ENCODE peak calls at places on chromosome 6, in six cellular contexts. P is A549, N is sigmoid colon, U is tibial nerve, W is SK-N-SH, R is ovary. L is an unnamed sample.

GRCh38 chr6:36839819-36840379 is 655 bp upstream of the CPNE5 start:
- DNase-seq in R (peak), W (peak), U (no peak), P (peak), N (no peak), L (no peak)

GRCh38 chr6:39540454-39540853 is 184.8 kb downstream of the KIF6 start:
- DNase-seq in W (no peak), N (no peak), U (no peak), P (no peak), R (no peak), L (peak)

GRCh38 chr6:122014961-122015360 is 384.5 kb upstream of the HSF2 start:
- DNase-seq in R (no peak), P (no peak), U (no peak), N (no peak), W (no peak), L (no peak)

GRCh38 chr6:40743690-40744446 is 156.7 kb upstream of the LRFN2 start:
- DNase-seq in U (no peak), W (no peak), N (no peak), P (no peak), R (no peak), L (peak)

GRCh38 chr6:22147983-22148797 is 148.6 kb downstream of the PRL start:
- DNase-seq in W (peak), U (no peak), R (no peak), P (peak), N (no peak), L (no peak)

GRCh38 chr6:72619883-72620696 is 1.8 kb upstream of the KCNQ5 start:
- DNase-seq in U (no peak), W (peak), R (no peak), N (no peak), P (no peak), L (peak)

GRCh38 chr6:32700391-32701040 is 34.1 kb upstream of the HLA-DQB1 start:
- DNase-seq in P (peak), R (peak), W (peak), N (no peak), U (no peak), L (peak)

GRCh38 chr6:14149053-14149746 is 31.6 kb downstream of the CD83 start:
- DNase-seq in U (no peak), N (no peak), R (no peak), W (no peak), P (no peak), L (no peak)

GRCh38 chr6:17871169-17871479 is 116.3 kb downstream of the KIF13A start:
- DNase-seq in R (no peak), U (no peak), W (no peak), P (no peak), N (no peak), L (no peak)

GRCh38 chr6:164258421-164258820 is 843.9 kb downstream of the QKI start:
- DNase-seq in U (no peak), R (no peak), N (no peak), P (no peak), W (no peak), L (no peak)

GRCh38 chr6:140073456-140073855 is 699.0 kb upstream of the CITED2 start:
- DNase-seq in U (no peak), N (no peak), P (no peak), W (no peak), R (no peak), L (no peak)

GRCh38 chr6:136989591-136990578 is 54.9 kb downstream of the IL20RA start:
- DNase-seq in P (no peak), U (no peak), R (peak), W (peak), N (peak), L (no peak)

GRCh38 chr6:140871911-140872310 is 1260.8 kb upstream of the GJE1 start:
- DNase-seq in U (no peak), R (no peak), W (no peak), P (no peak), N (no peak), L (no peak)

GRCh38 chr6:100453701-100454521 is 10.8 kb downstream of the SIM1 start:
- DNase-seq in W (no peak), P (no peak), N (no peak), R (no peak), U (no peak), L (peak)

GRCh38 chr6:131362070-131362469 is 211.0 kb upstream of the ARG1 start:
- DNase-seq in N (no peak), W (no peak), R (no peak), U (no peak), P (peak), L (no peak)

GRCh38 chr6:111774346-111774703 is 98.9 kb downstream of the FYN start:
- DNase-seq in P (no peak), W (no peak), U (no peak), N (no peak), R (no peak), L (no peak)

GRCh38 chr6:13296536-13296997 is 31.8 kb downstream of the TBC1D7 start:
- DNase-seq in U (no peak), N (no peak), P (no peak), W (no peak), R (no peak), L (no peak)

GRCh38 chr6:143678980-143679379 is 1.2 kb downstream of the PHACTR2 start:
- DNase-seq in R (no peak), U (no peak), P (no peak), N (no peak), W (no peak), L (no peak)

GRCh38 chr6:116406678-116407345 is 36.1 kb downstream of the DSE start:
- DNase-seq in P (no peak), W (no peak), U (no peak), R (no peak), N (no peak), L (no peak)

DNA sequence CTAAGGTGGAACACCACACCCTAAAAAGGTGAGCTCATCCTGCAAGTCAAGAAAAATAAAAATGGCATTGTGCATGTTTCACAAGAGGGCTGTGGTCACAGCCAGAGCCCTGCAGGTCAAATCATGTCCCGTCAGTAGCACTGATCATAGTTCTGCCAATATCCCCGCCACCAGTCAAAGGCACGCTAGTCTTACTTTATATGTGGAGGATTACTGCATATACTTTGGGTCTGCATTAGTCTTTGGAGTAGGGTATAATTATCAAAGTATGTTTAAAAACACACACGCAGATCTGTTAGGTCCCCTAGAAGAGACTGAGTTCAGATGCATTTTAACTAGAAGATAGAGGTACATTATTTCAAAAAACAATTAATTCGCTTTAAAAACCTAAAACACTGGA is 1.8 kb downstream of the PERP start:
- DNase-seq in W (no peak), U (no peak), N (no peak), P (peak), R (no peak), L (no peak)
- H3K4me3 ChIP-seq in W (no peak), U (no peak), N (peak), P (peak), R (peak), L (peak)

GRCh38 chr6:161444966-161445799 is 171.3 kb upstream of the AGPAT4 start:
- DNase-seq in U (no peak), N (no peak), P (no peak), R (no peak), W (no peak), L (peak)

GRCh38 chr6:161442381-161442858 is 168.6 kb upstream of the AGPAT4 start:
- DNase-seq in W (no peak), P (no peak), N (no peak), R (no peak), U (no peak), L (no peak)

GRCh38 chr6:161443868-161444267 is 170.0 kb upstream of the AGPAT4 start:
- DNase-seq in U (no peak), N (no peak), W (no peak), P (no peak), R (no peak), L (no peak)

GRCh38 chr6:161446296-161446925 is 172.6 kb upstream of the AGPAT4 start:
- DNase-seq in W (peak), P (no peak), R (no peak), U (no peak), N (no peak), L (no peak)

GRCh38 chr6:161444464-161444863 is 170.6 kb upstream of the AGPAT4 start:
- DNase-seq in N (no peak), U (no peak), W (no peak), P (no peak), R (peak), L (no peak)
- TF ChIP-seq EP300 in N (no peak), U (no peak), W (no peak), P (no peak), R (no peak), L (no peak)

DNA sequence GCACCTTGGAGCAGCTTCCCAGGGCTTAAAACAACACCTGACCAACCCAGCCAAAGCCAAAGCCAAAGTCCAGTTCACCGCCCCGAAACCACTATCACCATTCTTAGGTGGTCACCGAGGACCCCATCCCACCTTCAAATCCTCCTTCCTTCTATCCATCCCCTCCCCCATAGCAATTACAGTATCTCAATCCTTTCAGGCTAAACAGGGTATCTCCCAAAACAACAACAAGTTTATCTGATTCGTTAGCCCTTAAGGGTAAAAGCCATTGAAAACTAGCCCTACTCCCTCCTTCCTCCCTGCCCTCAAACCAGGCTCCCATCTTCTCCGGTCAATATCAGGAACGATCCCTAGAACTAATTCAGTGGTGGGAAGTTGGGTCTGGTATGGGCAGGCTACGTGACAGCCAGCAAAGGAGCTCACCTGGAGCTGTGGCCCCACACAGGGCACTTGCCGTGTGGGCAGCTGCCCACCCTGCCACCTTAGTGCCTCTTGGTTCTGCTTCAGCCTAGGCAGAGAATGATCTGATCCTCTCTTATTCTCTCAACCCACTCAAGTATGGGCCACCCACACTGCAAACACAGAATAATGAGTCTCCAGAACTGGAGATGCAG is 2.0 kb downstream of the ARHGAP18 start:
- DNase-seq in P (no peak), W (no peak), R (no peak), U (no peak), N (no peak), L (no peak)
- H3K4me3 ChIP-seq in P (no peak), W (peak), R (no peak), U (peak), N (peak), L (no peak)

DNA sequence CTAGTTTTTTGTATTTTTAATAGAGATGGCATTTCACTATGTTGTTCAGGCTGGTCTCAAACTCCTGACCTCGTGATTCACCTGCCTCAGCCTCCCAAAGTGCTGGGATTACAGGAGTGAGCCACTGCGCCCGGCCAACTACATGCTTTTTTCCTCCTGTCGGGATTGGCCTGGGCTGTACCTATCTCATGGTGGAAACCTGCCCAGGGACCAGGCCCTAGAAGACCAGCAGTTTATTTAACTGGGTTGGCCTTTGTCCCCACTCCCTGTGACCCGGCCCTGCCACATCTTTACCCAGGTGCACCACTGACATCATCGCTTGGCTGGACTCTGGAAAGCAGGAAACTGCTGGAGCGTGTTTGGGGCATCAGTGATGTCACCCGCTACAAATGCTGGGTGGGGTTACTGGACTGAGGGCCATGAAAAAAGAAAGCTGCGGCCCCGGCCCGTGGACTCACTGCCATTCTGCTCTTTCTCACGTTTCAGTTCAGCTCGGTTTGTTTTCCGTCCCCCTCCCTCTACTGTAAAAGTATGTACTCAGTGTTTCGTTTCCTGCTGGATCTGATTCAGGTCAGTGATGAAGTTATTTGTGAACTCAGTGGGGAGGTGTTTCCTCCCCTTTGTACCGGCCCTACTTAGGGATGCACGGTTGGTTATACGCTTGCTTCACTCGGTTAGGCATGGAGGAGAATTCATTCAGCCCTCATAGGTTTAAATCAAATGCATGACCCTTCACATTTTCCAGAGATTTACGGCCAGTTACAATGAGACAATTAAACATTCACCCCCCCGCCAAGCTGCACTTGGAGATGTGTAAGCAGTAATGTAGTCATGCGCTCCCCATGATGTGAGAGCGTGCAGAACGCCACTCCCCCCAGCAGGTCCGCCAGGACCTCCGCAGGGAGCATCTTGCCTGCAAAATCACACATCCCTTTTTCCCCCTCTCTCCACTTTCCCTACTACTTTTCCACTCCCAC is 179.3 kb downstream of the MTHFD1L start:
- DNase-seq in N (peak), U (peak), P (peak), R (peak), W (peak), L (no peak)
- TF ChIP-seq EP300 in N (peak), U (peak), P (peak), R (peak), W (no peak), L (no peak)

DNA sequence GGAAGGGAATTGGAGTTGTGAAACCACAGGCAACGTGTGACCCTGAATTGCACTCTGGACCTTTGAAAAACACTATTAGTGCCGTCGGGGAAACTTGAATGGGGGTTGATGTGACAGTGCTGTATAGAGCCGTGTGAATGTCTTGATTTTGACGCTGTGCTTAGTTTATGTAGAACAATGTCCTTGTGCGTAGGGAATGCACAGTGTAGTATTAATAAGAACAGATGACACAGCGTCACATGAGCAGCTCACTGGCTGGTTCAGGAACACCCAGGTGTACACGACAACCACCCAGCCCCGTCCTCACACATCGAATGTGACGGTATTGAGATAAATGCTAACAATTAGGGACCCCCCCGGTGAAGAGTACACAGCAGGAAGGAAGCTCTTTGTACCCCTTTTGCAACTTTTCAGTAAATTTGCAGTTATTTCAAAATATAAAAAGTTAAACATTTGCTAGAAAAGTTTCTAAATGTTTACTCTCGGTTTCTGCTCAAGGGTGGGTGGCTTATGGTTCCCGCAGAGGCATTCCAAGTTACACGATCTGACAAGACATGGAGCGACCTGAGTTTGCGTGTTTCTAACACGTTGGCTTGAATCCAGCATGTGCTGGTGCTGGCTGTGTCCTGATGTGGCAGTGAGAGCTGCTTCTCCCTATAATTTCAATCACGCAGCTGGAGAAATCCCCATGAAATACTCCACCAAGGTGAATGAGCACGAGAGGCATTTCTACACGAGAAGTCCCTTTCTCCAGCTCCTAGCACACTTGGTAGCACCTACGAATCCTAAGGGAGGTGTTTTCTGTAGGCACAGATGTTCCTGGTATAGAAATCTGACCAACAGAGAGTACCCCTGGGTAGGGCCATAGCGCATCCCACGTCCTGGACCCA is 208.0 kb upstream of the EXOC2 start:
- DNase-seq in N (no peak), U (no peak), R (no peak), P (peak), W (no peak), L (no peak)
- H3K4me3 ChIP-seq in N (no peak), U (no peak), R (no peak), P (peak), W (no peak), L (no peak)

GRCh38 chr6:31546962-31547726 is at the start of gene NFKBIL1:
- DNase-seq in W (peak), U (peak), R (peak), N (peak), P (peak), L (peak)
- TF ChIP-seq EP300 in W (no peak), U (peak), R (no peak), N (no peak), P (no peak), L (peak)

GRCh38 chr6:147695819-147696218 is 187.3 kb downstream of the SAMD5 start:
- DNase-seq in P (no peak), U (no peak), R (no peak), N (no peak), W (no peak), L (no peak)

GRCh38 chr6:147699637-147700036 is 191.1 kb downstream of the SAMD5 start:
- DNase-seq in R (no peak), U (no peak), N (no peak), P (peak), W (no peak), L (no peak)

DNA sequence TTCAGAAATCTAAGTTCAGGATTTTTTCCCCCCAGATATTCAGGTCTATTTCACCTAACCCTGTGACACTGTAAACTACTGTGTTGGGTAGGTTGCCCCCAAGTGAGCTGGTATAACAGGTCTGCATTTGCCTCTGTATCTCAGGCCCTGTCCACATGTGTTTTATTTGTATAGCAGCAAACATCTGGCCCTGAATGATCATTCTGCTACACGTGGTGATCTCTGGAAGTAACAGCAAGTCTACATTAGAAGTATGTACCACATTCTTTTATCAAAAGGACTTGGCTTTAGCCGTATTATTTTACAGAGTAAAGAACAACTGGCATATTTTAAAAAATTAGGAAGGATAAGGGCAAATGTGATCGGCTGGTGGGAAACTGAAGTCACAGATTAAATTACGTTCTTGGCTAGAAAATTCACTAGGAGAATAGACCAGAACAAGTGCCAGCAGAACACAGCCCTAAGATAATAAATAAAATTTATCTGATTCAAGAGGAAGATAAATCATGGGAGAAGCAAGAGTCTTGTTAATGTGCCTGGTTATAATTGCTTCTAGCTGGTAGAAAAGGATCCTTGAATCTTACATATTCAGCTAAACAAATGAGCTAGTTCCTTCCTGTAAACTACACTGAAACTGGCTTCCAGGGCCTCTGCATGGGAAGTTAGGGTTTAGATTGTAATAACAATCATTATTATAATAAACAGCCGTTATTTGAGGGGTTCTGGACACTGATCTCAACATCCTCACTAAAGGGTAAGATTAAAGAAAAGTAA is 192.1 kb downstream of the SAMD5 start:
- DNase-seq in R (no peak), W (no peak), N (no peak), P (no peak), U (no peak), L (no peak)
- H3K4me3 ChIP-seq in R (no peak), W (no peak), N (no peak), P (no peak), U (no peak), L (no peak)

GRCh38 chr6:816510-817084 is 123.7 kb upstream of the EXOC2 start:
- DNase-seq in W (no peak), R (no peak), U (no peak), P (no peak), N (no peak), L (peak)

GRCh38 chr6:811806-812205 is 118.9 kb upstream of the EXOC2 start:
- DNase-seq in R (no peak), U (no peak), N (no peak), P (no peak), W (no peak), L (no peak)

GRCh38 chr6:814378-815347 is 121.7 kb upstream of the EXOC2 start:
- DNase-seq in W (no peak), N (no peak), P (no peak), R (no peak), U (no peak), L (no peak)

GRCh38 chr6:818191-818590 is 125.3 kb upstream of the EXOC2 start:
- DNase-seq in P (no peak), U (no peak), W (no peak), N (no peak), R (no peak), L (no peak)

GRCh38 chr6:815348-815738 is 122.4 kb upstream of the EXOC2 start:
- DNase-seq in R (no peak), U (no peak), W (peak), P (no peak), N (no peak), L (no peak)
- TF ChIP-seq EP300 in R (no peak), U (no peak), W (no peak), P (no peak), N (no peak), L (no peak)